ENCODE peak calls at places on chromosomes 5 and 9, in five cellular contexts. One of them, this sample, is unnamed.

GRCh38 chr5:38845555-38846378 is at the start of gene OSMR:
- DNase-seq in cardiac fibroblast: peak
- DNase-seq in Peyer's patch: peak
- DNase-seq in fibroblast of pulmonary artery: peak
- DNase-seq in cardiac muscle cell: peak
- DNase-seq in this sample: peak

GRCh38 chr9:110444911-110445310 is 107.2 kb upstream of the TXNDC8 start:
- DNase-seq in fibroblast of pulmonary artery: peak
- DNase-seq in cardiac muscle cell: peak
- DNase-seq in Peyer's patch: no peak
- DNase-seq in cardiac fibroblast: peak
- DNase-seq in this sample: no peak

GRCh38 chr9:29475471-29475870 is 1902.2 kb upstream of the C9orf72 start:
- DNase-seq in cardiac muscle cell: no peak
- DNase-seq in fibroblast of pulmonary artery: no peak
- DNase-seq in Peyer's patch: no peak
- DNase-seq in cardiac fibroblast: no peak
- DNase-seq in this sample: no peak

GRCh38 chr9:127214421-127215265 is 49.9 kb upstream of the GARNL3 start:
- DNase-seq in cardiac fibroblast: peak
- DNase-seq in fibroblast of pulmonary artery: peak
- DNase-seq in Peyer's patch: peak
- DNase-seq in cardiac muscle cell: peak
- DNase-seq in this sample: peak

GRCh38 chr5:2752059-2752874 is 790 bp upstream of the IRX2 start:
- DNase-seq in Peyer's patch: no peak
- DNase-seq in fibroblast of pulmonary artery: no peak
- DNase-seq in cardiac muscle cell: no peak
- DNase-seq in cardiac fibroblast: no peak
- DNase-seq in this sample: no peak

GRCh38 chr5:67030289-67031069 is 166.1 kb downstream of the CD180 start:
- DNase-seq in Peyer's patch: no peak
- DNase-seq in cardiac fibroblast: peak
- DNase-seq in fibroblast of pulmonary artery: peak
- DNase-seq in cardiac muscle cell: peak
- DNase-seq in this sample: peak

GRCh38 chr9:14170973-14171596 is 142.9 kb downstream of the NFIB start:
- DNase-seq in cardiac muscle cell: peak
- DNase-seq in fibroblast of pulmonary artery: peak
- DNase-seq in cardiac fibroblast: peak
- DNase-seq in Peyer's patch: no peak
- DNase-seq in this sample: no peak

GRCh38 chr5:33968133-33969005 is 16.1 kb downstream of the SLC45A2 start:
- DNase-seq in Peyer's patch: no peak
- DNase-seq in cardiac fibroblast: no peak
- DNase-seq in cardiac muscle cell: no peak
- DNase-seq in fibroblast of pulmonary artery: peak
- DNase-seq in this sample: no peak

GRCh38 chr5:19496056-19496455 is 491.9 kb downstream of the CDH18 start:
- DNase-seq in fibroblast of pulmonary artery: no peak
- DNase-seq in Peyer's patch: no peak
- DNase-seq in cardiac fibroblast: no peak
- DNase-seq in cardiac muscle cell: no peak
- DNase-seq in this sample: no peak

GRCh38 chr5:14810941-14811573 is 60.5 kb downstream of the ANKH start:
- DNase-seq in fibroblast of pulmonary artery: no peak
- DNase-seq in cardiac fibroblast: no peak
- DNase-seq in Peyer's patch: no peak
- DNase-seq in cardiac muscle cell: no peak
- DNase-seq in this sample: no peak

GRCh38 chr9:14715102-14715501 is 7.4 kb downstream of the CER1 start:
- DNase-seq in Peyer's patch: no peak
- DNase-seq in cardiac muscle cell: peak
- DNase-seq in cardiac fibroblast: no peak
- DNase-seq in fibroblast of pulmonary artery: no peak
- DNase-seq in this sample: no peak

GRCh38 chr9:134717056-134717455 is 75.5 kb downstream of the COL5A1 start:
- DNase-seq in cardiac fibroblast: no peak
- DNase-seq in Peyer's patch: no peak
- DNase-seq in cardiac muscle cell: no peak
- DNase-seq in fibroblast of pulmonary artery: no peak
- DNase-seq in this sample: no peak

GRCh38 chr9:134712922-134713321 is 71.3 kb downstream of the COL5A1 start:
- DNase-seq in Peyer's patch: no peak
- DNase-seq in cardiac muscle cell: no peak
- DNase-seq in fibroblast of pulmonary artery: no peak
- DNase-seq in cardiac fibroblast: no peak
- DNase-seq in this sample: no peak

GRCh38 chr9:134717793-134718645 is 76.4 kb downstream of the COL5A1 start:
- DNase-seq in Peyer's patch: no peak
- DNase-seq in cardiac fibroblast: no peak
- DNase-seq in fibroblast of pulmonary artery: no peak
- DNase-seq in cardiac muscle cell: no peak
- DNase-seq in this sample: no peak

GRCh38 chr9:134719331-134719730 is 77.7 kb downstream of the COL5A1 start:
- DNase-seq in fibroblast of pulmonary artery: no peak
- DNase-seq in cardiac muscle cell: no peak
- DNase-seq in cardiac fibroblast: no peak
- DNase-seq in Peyer's patch: no peak
- DNase-seq in this sample: no peak

DNA sequence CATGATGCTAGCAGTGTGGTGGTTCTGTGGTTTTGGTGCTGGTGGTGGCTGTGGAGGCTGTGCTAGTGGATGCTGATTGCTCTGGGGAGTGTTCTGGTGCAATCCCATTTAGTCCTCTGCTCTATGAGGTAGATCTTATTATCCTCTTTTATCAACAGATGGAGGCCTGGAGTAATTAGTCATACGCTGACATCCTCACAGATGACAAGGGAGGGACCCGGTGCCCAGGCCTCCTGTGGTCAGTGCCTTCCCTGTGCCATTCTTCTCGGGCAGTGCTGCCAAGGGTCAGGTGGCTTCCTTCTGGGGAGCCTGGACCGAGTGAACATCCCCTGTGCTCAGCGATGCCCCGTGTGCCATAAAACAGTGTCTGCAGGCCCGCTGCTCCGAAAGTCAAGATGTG is 74.5 kb downstream of the COL5A1 start:
- DNase-seq in Peyer's patch: no peak
- DNase-seq in cardiac muscle cell: no peak
- DNase-seq in cardiac fibroblast: no peak
- DNase-seq in fibroblast of pulmonary artery: no peak
- DNase-seq in this sample: no peak
- TF ChIP-seq CTCF in Peyer's patch: no peak
- TF ChIP-seq CTCF in cardiac muscle cell: no peak
- TF ChIP-seq CTCF in cardiac fibroblast: no peak
- TF ChIP-seq CTCF in fibroblast of pulmonary artery: no peak
- TF ChIP-seq CTCF in this sample: no peak

GRCh38 chr5:423626-424258 is 19.2 kb upstream of the EXOC3 start:
- DNase-seq in cardiac muscle cell: no peak
- DNase-seq in fibroblast of pulmonary artery: no peak
- DNase-seq in cardiac fibroblast: no peak
- DNase-seq in Peyer's patch: peak
- DNase-seq in this sample: peak

GRCh38 chr5:424259-425110 is 18.5 kb upstream of the EXOC3 start:
- DNase-seq in cardiac muscle cell: no peak
- DNase-seq in Peyer's patch: no peak
- DNase-seq in fibroblast of pulmonary artery: no peak
- DNase-seq in cardiac fibroblast: no peak
- DNase-seq in this sample: no peak

GRCh38 chr5:426392-426976 is 16.5 kb upstream of the EXOC3 start:
- DNase-seq in cardiac muscle cell: no peak
- DNase-seq in fibroblast of pulmonary artery: no peak
- DNase-seq in Peyer's patch: no peak
- DNase-seq in cardiac fibroblast: no peak
- DNase-seq in this sample: no peak

GRCh38 chr5:427415-428087 is 15.4 kb upstream of the EXOC3 start:
- DNase-seq in Peyer's patch: peak
- DNase-seq in fibroblast of pulmonary artery: no peak
- DNase-seq in cardiac muscle cell: no peak
- DNase-seq in cardiac fibroblast: no peak
- DNase-seq in this sample: no peak

GRCh38 chr5:425714-426113 is 17.3 kb upstream of the EXOC3 start:
- DNase-seq in cardiac muscle cell: peak
- DNase-seq in cardiac fibroblast: peak
- DNase-seq in fibroblast of pulmonary artery: peak
- DNase-seq in Peyer's patch: no peak
- DNase-seq in this sample: peak
- TF ChIP-seq CTCF in cardiac muscle cell: peak
- TF ChIP-seq CTCF in cardiac fibroblast: no peak
- TF ChIP-seq CTCF in fibroblast of pulmonary artery: peak
- TF ChIP-seq CTCF in Peyer's patch: peak
- TF ChIP-seq CTCF in this sample: peak

DNA sequence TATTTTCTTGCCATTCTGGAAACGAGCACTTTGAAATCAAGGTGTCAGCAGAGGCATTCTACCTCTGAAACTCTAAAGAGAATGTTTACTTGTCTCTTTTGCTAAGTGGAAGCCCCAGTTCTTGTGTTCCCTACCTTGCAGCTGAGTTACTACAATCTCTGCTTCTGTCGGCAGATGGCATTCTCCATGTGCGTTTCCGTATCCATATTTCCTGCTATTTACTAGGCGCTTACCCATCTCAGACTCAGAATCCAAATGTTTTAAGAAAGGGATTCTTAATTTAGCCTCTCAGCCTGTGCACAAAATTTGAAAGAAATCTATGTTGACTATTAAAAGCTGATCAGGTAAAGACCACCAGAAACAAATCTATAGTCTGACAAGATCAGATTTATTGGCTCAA is 221.3 kb upstream of the FTMT start:
- DNase-seq in fibroblast of pulmonary artery: peak
- DNase-seq in cardiac muscle cell: peak
- DNase-seq in Peyer's patch: no peak
- DNase-seq in cardiac fibroblast: peak
- DNase-seq in this sample: no peak
- TF ChIP-seq CTCF in fibroblast of pulmonary artery: no peak
- TF ChIP-seq CTCF in cardiac muscle cell: no peak
- TF ChIP-seq CTCF in Peyer's patch: peak
- TF ChIP-seq CTCF in cardiac fibroblast: no peak
- TF ChIP-seq CTCF in this sample: no peak

GRCh38 chr5:92838253-92838652 is 742.8 kb downstream of the NR2F1-AS1 start:
- DNase-seq in cardiac muscle cell: peak
- DNase-seq in fibroblast of pulmonary artery: peak
- DNase-seq in cardiac fibroblast: peak
- DNase-seq in Peyer's patch: no peak
- DNase-seq in this sample: no peak
- TF ChIP-seq CTCF in cardiac muscle cell: no peak
- TF ChIP-seq CTCF in fibroblast of pulmonary artery: peak
- TF ChIP-seq CTCF in cardiac fibroblast: no peak
- TF ChIP-seq CTCF in Peyer's patch: no peak
- TF ChIP-seq CTCF in this sample: no peak

DNA sequence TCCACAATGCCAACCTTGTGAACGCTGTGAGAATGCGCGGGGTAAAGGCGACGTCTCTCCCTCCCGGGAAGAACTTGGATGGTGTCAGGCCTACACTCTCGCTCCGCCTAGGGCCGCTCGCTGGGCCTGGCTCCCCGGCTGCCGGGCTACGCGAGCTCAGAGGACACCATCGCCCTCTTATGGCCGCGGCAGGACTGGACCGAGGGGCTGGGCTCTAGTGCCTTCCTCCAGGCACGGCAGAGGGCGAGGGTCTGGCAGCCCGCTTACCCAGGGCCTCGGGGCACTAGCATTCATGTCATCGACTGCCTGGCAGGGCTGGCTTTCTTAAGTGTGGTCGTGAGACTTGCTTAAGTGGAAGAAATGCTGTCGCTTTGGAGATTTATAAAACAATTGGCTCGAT is 1.2 kb upstream of the EXOSC2 start:
- DNase-seq in Peyer's patch: no peak
- DNase-seq in cardiac fibroblast: no peak
- DNase-seq in fibroblast of pulmonary artery: no peak
- DNase-seq in cardiac muscle cell: no peak
- DNase-seq in this sample: peak
- TF ChIP-seq CTCF in Peyer's patch: no peak
- TF ChIP-seq CTCF in cardiac fibroblast: peak
- TF ChIP-seq CTCF in fibroblast of pulmonary artery: no peak
- TF ChIP-seq CTCF in cardiac muscle cell: peak
- TF ChIP-seq CTCF in this sample: peak

GRCh38 chr5:71699233-71699632 is 19.8 kb upstream of the CARTPT start:
- DNase-seq in cardiac muscle cell: no peak
- DNase-seq in Peyer's patch: no peak
- DNase-seq in cardiac fibroblast: no peak
- DNase-seq in fibroblast of pulmonary artery: no peak
- DNase-seq in this sample: no peak

GRCh38 chr5:71699751-71700150 is 19.3 kb upstream of the CARTPT start:
- DNase-seq in fibroblast of pulmonary artery: no peak
- DNase-seq in Peyer's patch: no peak
- DNase-seq in cardiac muscle cell: no peak
- DNase-seq in cardiac fibroblast: no peak
- DNase-seq in this sample: no peak

GRCh38 chr5:71700803-71701202 is 18.3 kb upstream of the CARTPT start:
- DNase-seq in Peyer's patch: no peak
- DNase-seq in cardiac muscle cell: no peak
- DNase-seq in cardiac fibroblast: no peak
- DNase-seq in fibroblast of pulmonary artery: no peak
- DNase-seq in this sample: no peak

GRCh38 chr5:71695561-71695960 is 23.5 kb upstream of the CARTPT start:
- DNase-seq in cardiac muscle cell: peak
- DNase-seq in Peyer's patch: no peak
- DNase-seq in cardiac fibroblast: no peak
- DNase-seq in fibroblast of pulmonary artery: no peak
- DNase-seq in this sample: no peak

DNA sequence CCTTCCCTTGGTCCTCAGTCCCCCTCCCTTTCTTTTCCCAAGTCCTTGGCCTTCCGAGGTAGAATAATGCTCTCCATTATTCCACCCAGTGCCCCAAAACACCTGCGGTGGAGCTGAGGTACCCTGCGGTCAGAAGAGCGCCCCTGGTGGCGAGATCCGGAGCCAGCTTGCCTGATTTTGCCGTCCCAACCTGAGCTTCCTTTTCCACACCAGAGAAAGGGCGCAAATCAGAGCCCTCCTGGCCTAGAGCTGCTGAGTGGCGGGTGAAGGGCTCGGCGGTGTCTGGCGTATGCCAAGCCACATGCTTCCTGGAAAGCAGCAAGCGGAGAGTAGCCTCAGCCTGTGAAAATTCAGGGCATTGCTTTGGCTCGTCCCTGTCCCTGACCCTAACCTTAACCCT is 21.1 kb upstream of the CARTPT start:
- DNase-seq in Peyer's patch: no peak
- DNase-seq in cardiac muscle cell: no peak
- DNase-seq in cardiac fibroblast: no peak
- DNase-seq in fibroblast of pulmonary artery: no peak
- DNase-seq in this sample: no peak
- TF ChIP-seq CTCF in Peyer's patch: no peak
- TF ChIP-seq CTCF in cardiac muscle cell: peak
- TF ChIP-seq CTCF in cardiac fibroblast: peak
- TF ChIP-seq CTCF in fibroblast of pulmonary artery: peak
- TF ChIP-seq CTCF in this sample: peak